ENCODE peak calls at places on chromosome 17, in nine cellular contexts. O, W, K, P, U, M, V, I and A are unnamed samples.

GRCh38 chr17:50466371-50467113 is 2.1 kb downstream of the CHAD start:
- DNase-seq in W (no peak), P (no peak), K (peak; percentile 41), U (no peak), I (no peak), V (no peak), O (no peak), M (no peak), A (no peak)

GRCh38 chr17:83196973-83197880 is 117.8 kb downstream of the METRNL start:
- DNase-seq in U (peak; percentile 76), O (peak; percentile 8), M (no peak), I (no peak), W (peak; percentile 7), P (no peak), V (peak; percentile 56), K (no peak), A (peak; percentile 42)

GRCh38 chr17:732788-733720 is 658 bp downstream of the TLCD3A start:
- DNase-seq in I (peak; percentile 37), O (peak; percentile 67), U (peak; percentile 71), K (peak; percentile 43), W (no peak), V (peak; percentile 77), P (no peak), M (no peak), A (peak; percentile 72)

GRCh38 chr17:42779942-42780815 is at the start of gene WNK4:
- DNase-seq in O (no peak), P (peak; percentile 42), W (no peak), I (no peak), V (no peak), U (no peak), M (no peak), K (peak; percentile 81), A (no peak)

GRCh38 chr17:79137791-79138190 is 63.2 kb downstream of the ENGASE start:
- DNase-seq in M (no peak), P (no peak), U (no peak), I (no peak), K (no peak), O (no peak), V (no peak), W (no peak), A (no peak)

GRCh38 chr17:43935204-43935925 is 6.9 kb downstream of the PPY start:
- DNase-seq in V (no peak), O (no peak), M (no peak), P (no peak), U (no peak), K (no peak), W (no peak), I (no peak), A (no peak)

GRCh38 chr17:40819528-40820125 is 2.8 kb downstream of the KRT10 start:
- DNase-seq in P (no peak), M (no peak), K (no peak), V (no peak), U (no peak), W (no peak), O (no peak), I (peak; percentile 20), A (no peak)

GRCh38 chr17:31743767-31744166 is 115.3 kb downstream of the COPRS start:
- DNase-seq in O (no peak), M (no peak), W (no peak), P (no peak), U (no peak), K (no peak), I (peak; percentile 28), V (no peak), A (no peak)

GRCh38 chr17:49055181-49055927 is 58.2 kb downstream of the IGF2BP1 start:
- DNase-seq in P (no peak), U (no peak), K (no peak), V (no peak), M (no peak), W (no peak), I (no peak), O (no peak), A (no peak)

GRCh38 chr17:60874772-60875171 is 197.1 kb downstream of the BCAS3 start:
- DNase-seq in V (no peak), I (no peak), U (no peak), K (no peak), P (no peak), W (no peak), O (no peak), M (no peak), A (no peak)

GRCh38 chr17:8048736-8049135 is 9.9 kb downstream of the ALOX15B start:
- DNase-seq in I (no peak), M (no peak), K (no peak), O (no peak), U (no peak), V (peak; percentile 48), P (no peak), W (no peak), A (no peak)

GRCh38 chr17:35588196-35588920 is 1.2 kb downstream of the AP2B1 start:
- DNase-seq in M (no peak), P (no peak), K (peak; percentile 93), I (peak; percentile 79), W (no peak), O (no peak), V (no peak), U (no peak), A (no peak)

DNA sequence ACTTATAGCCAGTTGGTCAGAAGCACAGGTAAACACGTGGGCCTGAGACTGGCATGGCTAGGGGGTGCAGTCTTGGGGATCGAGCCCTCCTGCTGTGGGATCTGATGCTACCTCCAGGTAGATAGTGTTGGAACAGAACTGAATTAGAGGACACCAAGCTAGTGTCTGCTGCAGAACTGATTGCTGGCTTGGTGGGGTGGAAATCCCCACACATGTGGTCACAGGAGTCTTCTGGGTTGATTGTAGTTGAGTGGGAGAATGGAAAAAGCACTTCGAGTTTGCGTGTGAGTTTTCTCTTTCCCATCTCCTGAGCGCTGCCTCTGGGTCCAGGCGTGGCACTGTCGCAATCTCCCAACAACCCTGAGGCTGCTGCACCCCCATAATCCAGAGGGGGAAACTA is 8.0 kb upstream of the SPATA32 start:
- DNase-seq in W (no peak), V (no peak), M (no peak), I (no peak), P (no peak), K (no peak), O (no peak), U (no peak), A (no peak)
- H3K36me3 ChIP-seq in W (peaks cover 83% of the 10 kb centered on the region), V (peaks cover 92% of the 10 kb centered on the region), M (peaks cover 66% of the 10 kb centered on the region), I (peaks cover 67% of the 10 kb centered on the region), P (peaks cover 50% of the 10 kb centered on the region), K (peaks cover 82% of the 10 kb centered on the region), O (peaks cover 11% of the 10 kb centered on the region), U (peaks cover 95% of the 10 kb centered on the region), A (peaks cover 97% of the 10 kb centered on the region)

GRCh38 chr17:34303606-34304005 is 15.6 kb upstream of the CCL8 start:
- DNase-seq in W (no peak), K (no peak), P (no peak), V (no peak), O (no peak), M (no peak), U (no peak), I (no peak), A (no peak)

GRCh38 chr17:34300652-34301390 is 15.3 kb downstream of the CCL11 start:
- DNase-seq in M (no peak), W (no peak), K (no peak), U (no peak), I (peak; percentile 81), P (no peak), V (no peak), O (no peak), A (no peak)

GRCh38 chr17:34305061-34305460 is 14.2 kb upstream of the CCL8 start:
- DNase-seq in V (no peak), P (no peak), M (no peak), I (no peak), K (no peak), O (no peak), W (no peak), U (no peak), A (no peak)

GRCh38 chr17:34301986-34302385 is 16.4 kb downstream of the CCL11 start:
- DNase-seq in O (no peak), K (no peak), M (no peak), U (no peak), W (no peak), P (no peak), V (no peak), I (peak; percentile 20), A (no peak)

DNA sequence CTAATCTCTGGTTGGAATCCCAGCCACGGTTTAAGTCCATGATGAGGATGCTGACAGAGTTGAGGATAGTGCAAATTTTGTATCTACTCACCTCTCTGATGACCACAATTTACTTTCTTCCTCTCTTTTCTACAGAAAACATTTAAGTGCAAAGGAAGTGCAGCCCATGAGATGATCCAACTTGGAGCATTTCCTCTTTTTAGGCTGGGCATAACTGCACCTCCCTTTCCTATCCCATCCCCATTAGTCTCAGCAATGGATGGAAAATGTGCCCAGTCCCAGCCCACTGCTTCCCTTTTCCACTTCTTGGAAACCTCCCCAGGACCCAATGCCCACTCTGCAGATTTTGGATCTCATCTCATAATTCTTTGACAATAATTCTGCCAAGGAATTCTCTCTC is 16.6 kb upstream of the CCL8 start:
- DNase-seq in V (no peak), P (no peak), M (no peak), W (no peak), I (no peak), K (no peak), O (no peak), U (no peak), A (no peak)
- H3K4me1 ChIP-seq in V (peaks cover 22% of the 10 kb centered on the region), P (peaks cover 4% of the 10 kb centered on the region), M (no peaks in the 10 kb centered on the region), W (peaks cover 3% of the 10 kb centered on the region), I (peaks cover 22% of the 10 kb centered on the region), K (no peaks in the 10 kb centered on the region), O (no peaks in the 10 kb centered on the region), U (peaks cover 45% of the 10 kb centered on the region), A (peaks cover 33% of the 10 kb centered on the region)

DNA sequence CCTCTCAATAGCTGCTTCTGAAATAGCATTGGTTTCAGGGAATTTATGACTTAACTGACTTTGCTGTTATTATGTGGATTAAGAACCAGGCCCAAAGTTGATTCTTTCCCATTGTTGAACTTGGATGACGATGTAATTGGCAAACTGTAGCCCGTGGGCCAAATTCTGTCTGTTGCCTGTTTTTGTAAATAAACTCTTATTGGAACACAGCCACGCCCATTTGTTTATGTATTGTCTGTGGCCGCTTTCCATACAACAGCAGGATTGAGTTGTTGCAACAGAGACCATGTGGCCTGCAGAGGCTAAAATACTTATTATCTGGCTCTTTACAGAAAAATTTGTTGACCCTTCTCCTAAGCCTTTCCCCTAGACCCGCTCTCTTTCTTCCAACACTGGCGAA is 31.6 kb downstream of the NTN1 start:
- DNase-seq in V (no peak), O (no peak), U (no peak), W (no peak), P (no peak), M (no peak), I (no peak), K (no peak), A (no peak)
- H3K27me3 ChIP-seq in V (no peaks in the 10 kb centered on the region), O (no peaks in the 10 kb centered on the region), U (no peaks in the 10 kb centered on the region), W (no peaks in the 10 kb centered on the region), P (peaks cover 2% of the 10 kb centered on the region), M (no peaks in the 10 kb centered on the region), I (no peaks in the 10 kb centered on the region), K (peaks cover 20% of the 10 kb centered on the region), A (peaks cover 5% of the 10 kb centered on the region)

GRCh38 chr17:17889922-17890321 is 53.1 kb upstream of the SREBF1 start:
- DNase-seq in P (no peak), M (no peak), O (no peak), W (no peak), U (no peak), I (no peak), V (no peak), K (no peak), A (no peak)
- H3K36me3 ChIP-seq in P (no peaks in the 10 kb centered on the region), M (peaks cover 10% of the 10 kb centered on the region), O (no peaks in the 10 kb centered on the region), W (peaks cover 38% of the 10 kb centered on the region), U (peaks cover 42% of the 10 kb centered on the region), I (peaks cover 20% of the 10 kb centered on the region), V (peaks cover 33% of the 10 kb centered on the region), K (peaks cover 6% of the 10 kb centered on the region), A (peaks cover 51% of the 10 kb centered on the region)